ENCODE peak calls at places on chromosomes 3 and 15, in six cellular contexts. B, F, L, V, U and Z are unnamed samples.
A peak's percentile ranks its signal among the peaks of the same experiment; 100 is the strongest.

GRCh38 chr15:65400760-65401606 is 21.8 kb downstream of the IGDCC4 start:
- DNase-seq in B (peak; percentile 91), F (peak; percentile 69), L (no peak), V (peak; percentile 58), U (no peak), Z (no peak)

GRCh38 chr3:104297617-104298016 is 1069.1 kb upstream of the ALCAM start:
- DNase-seq in B (no peak), F (no peak), L (no peak), V (no peak), U (no peak), Z (no peak)

GRCh38 chr15:90691982-90692773 is 25.0 kb upstream of the BLM start:
- DNase-seq in B (no peak), F (no peak), L (no peak), V (no peak), U (no peak), Z (no peak)

GRCh38 chr3:54982807-54983206 is 54.9 kb upstream of the LRTM1 start:
- DNase-seq in B (no peak), F (no peak), L (no peak), V (no peak), U (no peak), Z (no peak)

GRCh38 chr3:193814166-193814565 is 221.2 kb downstream of the OPA1 start:
- DNase-seq in B (no peak), F (no peak), L (no peak), V (no peak), U (no peak), Z (no peak)

GRCh38 chr15:33279613-33280205 is 31.1 kb upstream of the RYR3 start:
- DNase-seq in B (no peak), F (no peak), L (no peak), V (no peak), U (peak; percentile 53), Z (no peak)

GRCh38 chr3:21237638-21238037 is 513.4 kb downstream of the ZNF385D start:
- DNase-seq in B (no peak), F (no peak), L (no peak), V (no peak), U (no peak), Z (no peak)

GRCh38 chr3:190911382-190911781 is 48.9 kb upstream of the GMNC start:
- DNase-seq in B (no peak), F (no peak), L (no peak), V (no peak), U (no peak), Z (no peak)

GRCh38 chr15:52348056-52348745 is 52.6 kb upstream of the MYO5C start:
- DNase-seq in B (no peak), F (no peak), L (no peak), V (no peak), U (no peak), Z (no peak)

GRCh38 chr3:51123531-51123930 is 261.6 kb upstream of the MANF start:
- DNase-seq in B (no peak), F (no peak), L (no peak), V (no peak), U (no peak), Z (no peak)

GRCh38 chr3:13505147-13506130 is 25.3 kb downstream of the HDAC11 start:
- DNase-seq in B (no peak), F (no peak), L (no peak), V (no peak), U (no peak), Z (no peak)

GRCh38 chr3:144497452-144497851 is 525.8 kb downstream of the DIPK2A start:
- DNase-seq in B (no peak), F (no peak), L (no peak), V (no peak), U (no peak), Z (no peak)

GRCh38 chr15:26126070-26126469 is 262.9 kb upstream of the ATP10A start:
- DNase-seq in B (no peak), F (no peak), L (no peak), V (no peak), U (peak; percentile 91), Z (peak; percentile 40)

GRCh38 chr3:191915717-191916116 is 454.8 kb downstream of the PYDC2 start:
- DNase-seq in B (no peak), F (no peak), L (no peak), V (no peak), U (no peak), Z (no peak)

GRCh38 chr15:78830514-78831228 is 19.4 kb upstream of the ADAMTS7 start:
- DNase-seq in B (no peak), F (no peak), L (no peak), V (no peak), U (no peak), Z (no peak)

GRCh38 chr3:172213765-172214358 is 174.5 kb downstream of the FNDC3B start:
- DNase-seq in B (no peak), F (no peak), L (no peak), V (no peak), U (no peak), Z (no peak)

GRCh38 chr3:134985841-134986520 is 190.9 kb downstream of the EPHB1 start:
- DNase-seq in B (no peak), F (no peak), L (no peak), V (no peak), U (peak; percentile 72), Z (no peak)

GRCh38 chr3:182486459-182486858 is 306.8 kb upstream of the ATP11B start:
- DNase-seq in B (no peak), F (no peak), L (no peak), V (no peak), U (no peak), Z (no peak)

DNA sequence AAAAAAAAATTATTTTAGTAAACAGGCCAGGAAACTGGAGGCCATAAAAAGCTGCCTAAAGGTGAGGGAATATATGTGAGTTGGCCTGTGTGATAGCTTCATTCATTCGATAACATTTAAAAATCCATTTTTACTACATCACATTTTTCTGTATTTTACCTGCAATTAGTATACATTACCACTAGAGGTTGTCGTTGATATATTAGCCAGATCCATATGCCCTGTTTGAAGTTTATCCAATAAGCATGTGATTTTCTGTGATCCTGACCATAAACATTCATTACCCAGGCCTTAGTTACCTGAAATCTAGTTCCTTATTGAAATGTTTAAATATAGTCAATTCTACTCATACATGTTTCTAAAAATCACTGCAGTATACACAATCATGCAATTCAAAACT is 71.4 kb downstream of the ARNT2 start:
- DNase-seq in B (no peak), F (no peak), L (no peak), V (no peak), U (no peak), Z (no peak)
- TF ChIP-seq CTCF in B (peak; percentile 43), F (peak; percentile 1), L (no peak), V (no peak), U (peak; percentile 3), Z (no peak)

DNA sequence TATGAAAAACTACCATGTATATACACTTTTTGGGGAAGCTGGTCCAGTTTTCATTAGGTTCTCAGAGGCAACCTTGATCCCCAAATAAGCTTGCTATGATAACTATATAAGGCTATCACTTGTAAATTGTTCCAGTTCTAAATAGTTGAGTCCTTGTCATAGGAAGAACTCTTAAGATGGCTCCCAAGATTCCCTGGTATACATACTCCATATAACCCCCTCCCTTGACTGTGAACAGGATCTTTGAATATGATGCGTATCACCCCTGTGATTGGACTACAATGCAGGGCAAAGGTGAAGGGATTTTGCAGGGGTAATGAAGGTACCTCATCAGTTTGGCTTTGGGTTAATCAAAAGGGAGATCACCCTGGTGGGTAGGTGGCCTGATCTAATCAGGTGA is 48.6 kb upstream of the TRIM59 start:
- DNase-seq in B (no peak), F (no peak), L (no peak), V (no peak), U (no peak), Z (no peak)
- TF ChIP-seq POLR2AphosphoS5 in B (no peak), F (no peak), L (no peak), V (no peak), U (no peak), Z (no peak)

GRCh38 chr15:38354321-38354929 is 99.5 kb upstream of the FAM98B start:
- DNase-seq in B (peak; percentile 53), F (peak; percentile 33), L (no peak), V (peak; percentile 61), U (no peak), Z (peak; percentile 49)
- TF ChIP-seq CTCF in B (peak; percentile 85), F (peak; percentile 65), L (peak; percentile 64), V (peak; percentile 71), U (peak; percentile 82), Z (peak; percentile 70)

GRCh38 chr3:183825380-183826161 is at the start of gene MAP6D1:
- DNase-seq in B (peak; percentile 96), F (peak; percentile 66), L (no peak), V (peak; percentile 13), U (peak; percentile 53), Z (peak; percentile 23)
- TF ChIP-seq POLR2AphosphoS5 in B (no peak), F (no peak), L (no peak), V (no peak), U (no peak), Z (no peak)

DNA sequence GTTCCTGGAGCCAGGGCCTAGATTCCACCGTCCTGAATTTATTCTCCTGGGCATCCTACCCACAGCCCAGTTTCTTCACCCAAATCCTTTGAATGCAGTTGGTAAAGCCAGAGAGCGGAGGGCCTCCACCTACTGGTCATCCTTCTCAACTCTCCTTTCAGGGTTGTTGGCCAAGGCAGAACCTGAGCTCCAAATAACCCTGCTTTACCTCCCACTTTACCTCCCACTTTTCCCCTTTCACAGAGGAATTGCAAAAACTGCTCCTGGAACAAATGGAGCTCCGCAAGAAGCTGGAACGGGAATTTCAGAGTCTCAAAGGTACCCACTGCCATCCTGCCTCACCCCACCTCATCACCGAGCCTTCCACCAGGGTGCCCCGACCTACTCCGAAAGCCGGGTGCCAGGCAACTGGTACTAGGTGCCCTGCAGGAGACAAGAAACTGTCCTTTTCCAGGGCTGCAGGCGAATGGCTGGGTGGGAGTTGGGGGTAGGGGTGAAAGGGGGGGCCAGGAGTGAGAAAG is 6.8 kb downstream of the SKOR1 start:
- DNase-seq in B (peak; percentile 60), F (peak; percentile 58), L (peak; percentile 49), V (no peak), U (no peak), Z (no peak)
- TF ChIP-seq CTCF in B (peak; percentile 43), F (no peak), L (no peak), V (no peak), U (no peak), Z (no peak)

GRCh38 chr15:101568304-101568703 is 78.8 kb upstream of the PCSK6 start:
- DNase-seq in B (no peak), F (no peak), L (no peak), V (no peak), U (no peak), Z (no peak)
- TF ChIP-seq POLR2AphosphoS5 in B (no peak), F (no peak), L (no peak), V (no peak), U (no peak), Z (no peak)